ENCODE peak calls at places on chromosomes 5 and 9, in six cellular contexts. One of them, this sample, is unnamed.

GRCh38 chr5:18243846-18244245 is 609.6 kb downstream of the TAF11L14 start:
- DNase-seq in heart right ventricle: no peak
- DNase-seq in GM23338: no peak
- DNase-seq in tibial nerve: no peak
- DNase-seq in A549: no peak
- DNase-seq in kidney: no peak
- DNase-seq in this sample: no peak

GRCh38 chr9:117665601-117666377 is 38.4 kb upstream of the TLR4 start:
- DNase-seq in heart right ventricle: no peak
- DNase-seq in GM23338: no peak
- DNase-seq in tibial nerve: no peak
- DNase-seq in A549: no peak
- DNase-seq in kidney: no peak
- DNase-seq in this sample: no peak

GRCh38 chr5:119578937-119579336 is 50.4 kb upstream of the FAM170A start:
- DNase-seq in heart right ventricle: no peak
- DNase-seq in GM23338: peak; percentile 92
- DNase-seq in tibial nerve: no peak
- DNase-seq in A549: peak; percentile 14
- DNase-seq in kidney: no peak
- DNase-seq in this sample: no peak

GRCh38 chr9:89204811-89205210 is 26.2 kb upstream of the SHC3 start:
- DNase-seq in heart right ventricle: no peak
- DNase-seq in GM23338: no peak
- DNase-seq in tibial nerve: no peak
- DNase-seq in A549: no peak
- DNase-seq in kidney: no peak
- DNase-seq in this sample: no peak

GRCh38 chr5:32707394-32707997 is 3.6 kb upstream of the NPR3 start:
- DNase-seq in heart right ventricle: no peak
- DNase-seq in GM23338: peak; percentile 74
- DNase-seq in tibial nerve: no peak
- DNase-seq in A549: peak; percentile 52
- DNase-seq in kidney: no peak
- DNase-seq in this sample: no peak

GRCh38 chr5:137531266-137531665 is 32.1 kb upstream of the SPOCK1 start:
- DNase-seq in heart right ventricle: no peak
- DNase-seq in GM23338: no peak
- DNase-seq in tibial nerve: no peak
- DNase-seq in A549: no peak
- DNase-seq in kidney: no peak
- DNase-seq in this sample: no peak

GRCh38 chr9:87464110-87464991 is 33.3 kb upstream of the DAPK1 start:
- DNase-seq in heart right ventricle: no peak
- DNase-seq in GM23338: no peak
- DNase-seq in tibial nerve: peak; percentile 15
- DNase-seq in A549: no peak
- DNase-seq in kidney: no peak
- DNase-seq in this sample: no peak

GRCh38 chr5:52603742-52604141 is 184.0 kb upstream of the ITGA1 start:
- DNase-seq in heart right ventricle: no peak
- DNase-seq in GM23338: no peak
- DNase-seq in tibial nerve: no peak
- DNase-seq in A549: no peak
- DNase-seq in kidney: no peak
- DNase-seq in this sample: no peak

GRCh38 chr5:152332696-152333095 is 72.4 kb downstream of the NMUR2 start:
- DNase-seq in heart right ventricle: no peak
- DNase-seq in GM23338: no peak
- DNase-seq in tibial nerve: no peak
- DNase-seq in A549: no peak
- DNase-seq in kidney: no peak
- DNase-seq in this sample: no peak

GRCh38 chr9:110179734-110180133 is 28.2 kb downstream of the C9orf152 start:
- DNase-seq in heart right ventricle: no peak
- DNase-seq in GM23338: no peak
- DNase-seq in tibial nerve: no peak
- DNase-seq in A549: peak; percentile 11
- DNase-seq in kidney: no peak
- DNase-seq in this sample: no peak

GRCh38 chr5:117095322-117095721 is 520.7 kb upstream of the SEMA6A start:
- DNase-seq in heart right ventricle: no peak
- DNase-seq in GM23338: no peak
- DNase-seq in tibial nerve: no peak
- DNase-seq in A549: no peak
- DNase-seq in kidney: no peak
- DNase-seq in this sample: no peak

GRCh38 chr9:35859310-35859994 is 10.7 kb downstream of the OR13J1 start:
- DNase-seq in heart right ventricle: no peak
- DNase-seq in GM23338: no peak
- DNase-seq in tibial nerve: no peak
- DNase-seq in A549: peak; percentile 29
- DNase-seq in kidney: no peak
- DNase-seq in this sample: no peak

GRCh38 chr5:142128675-142129208 is 20.2 kb downstream of the NDFIP1 start:
- DNase-seq in heart right ventricle: no peak
- DNase-seq in GM23338: no peak
- DNase-seq in tibial nerve: no peak
- DNase-seq in A549: no peak
- DNase-seq in kidney: no peak
- DNase-seq in this sample: no peak

GRCh38 chr9:88534456-88535225 is at the start of gene NXNL2:
- DNase-seq in heart right ventricle: peak; percentile 59
- DNase-seq in GM23338: peak; percentile 91
- DNase-seq in tibial nerve: peak; percentile 75
- DNase-seq in A549: peak; percentile 74
- DNase-seq in kidney: peak; percentile 95
- DNase-seq in this sample: no peak

GRCh38 chr5:175460126-175460525 is 16.1 kb upstream of the DRD1 start:
- DNase-seq in heart right ventricle: no peak
- DNase-seq in GM23338: peak; percentile 65
- DNase-seq in tibial nerve: no peak
- DNase-seq in A549: no peak
- DNase-seq in kidney: no peak
- DNase-seq in this sample: no peak

GRCh38 chr5:96743065-96743768 is 64.5 kb downstream of the ERAP1 start:
- DNase-seq in heart right ventricle: peak; percentile 52
- DNase-seq in GM23338: peak; percentile 10
- DNase-seq in tibial nerve: no peak
- DNase-seq in A549: no peak
- DNase-seq in kidney: no peak
- DNase-seq in this sample: no peak

GRCh38 chr9:8188720-8189407 is 389.3 kb upstream of the DMAC1 start:
- DNase-seq in heart right ventricle: no peak
- DNase-seq in GM23338: no peak
- DNase-seq in tibial nerve: no peak
- DNase-seq in A549: no peak
- DNase-seq in kidney: no peak
- DNase-seq in this sample: no peak

GRCh38 chr5:12217039-12217438 is 312.8 kb upstream of the CTNND2 start:
- DNase-seq in heart right ventricle: no peak
- DNase-seq in GM23338: peak; percentile 82
- DNase-seq in tibial nerve: no peak
- DNase-seq in A549: no peak
- DNase-seq in kidney: no peak
- DNase-seq in this sample: no peak

GRCh38 chr9:82797539-82797938 is 265.4 kb downstream of the RASEF start:
- DNase-seq in heart right ventricle: peak; percentile 44
- DNase-seq in GM23338: no peak
- DNase-seq in tibial nerve: no peak
- DNase-seq in A549: no peak
- DNase-seq in kidney: peak; percentile 66
- DNase-seq in this sample: no peak

GRCh38 chr5:149284501-149284900 is 12.8 kb downstream of the AFAP1L1 start:
- DNase-seq in heart right ventricle: no peak
- DNase-seq in GM23338: no peak
- DNase-seq in tibial nerve: peak; percentile 88
- DNase-seq in A549: no peak
- DNase-seq in kidney: no peak
- DNase-seq in this sample: no peak

DNA sequence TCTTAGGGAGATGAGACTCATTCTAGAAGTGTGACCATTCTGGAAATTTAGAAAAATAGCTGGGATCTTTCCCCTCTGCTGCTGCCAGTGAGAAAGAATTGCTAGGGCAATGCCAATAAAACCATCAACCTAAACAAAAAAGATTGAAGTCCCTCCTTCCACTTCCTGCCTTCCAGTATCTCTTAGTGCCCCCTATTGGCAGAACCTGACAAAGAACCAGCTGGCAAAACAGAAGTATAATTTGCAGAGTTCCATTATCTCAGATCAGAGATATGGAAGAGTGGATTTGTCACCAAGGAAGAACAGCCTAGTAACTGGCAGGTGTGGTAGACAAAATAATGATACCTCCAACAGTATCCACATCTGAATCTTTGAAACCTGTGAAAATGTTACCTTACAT is 13.8 kb upstream of the PLCXD3 start:
- DNase-seq in heart right ventricle: no peak
- DNase-seq in GM23338: peak; percentile 83
- DNase-seq in tibial nerve: no peak
- DNase-seq in A549: no peak
- DNase-seq in kidney: no peak
- DNase-seq in this sample: no peak
- TF ChIP-seq CTCF in heart right ventricle: no peak
- TF ChIP-seq CTCF in GM23338: peak; percentile 78
- TF ChIP-seq CTCF in tibial nerve: no peak
- TF ChIP-seq CTCF in A549: peak; percentile 26
- TF ChIP-seq CTCF in kidney: peak; percentile 24
- TF ChIP-seq CTCF in this sample: no peak

GRCh38 chr5:127281609-127282008 is 9.0 kb upstream of the MEGF10 start:
- DNase-seq in heart right ventricle: no peak
- DNase-seq in GM23338: no peak
- DNase-seq in tibial nerve: no peak
- DNase-seq in A549: no peak
- DNase-seq in kidney: no peak
- DNase-seq in this sample: no peak
- H3K4me3 ChIP-seq in heart right ventricle: no peak overlapping the region
- H3K4me3 ChIP-seq in GM23338: no peak overlapping the region
- H3K4me3 ChIP-seq in tibial nerve: no peak overlapping the region
- H3K4me3 ChIP-seq in A549: no peak overlapping the region
- H3K4me3 ChIP-seq in kidney: no peak overlapping the region
- H3K4me3 ChIP-seq in this sample: no peak overlapping the region

GRCh38 chr5:178231736-178232123 is 872 bp downstream of the PHYKPL start:
- DNase-seq in heart right ventricle: no peak
- DNase-seq in GM23338: no peak
- DNase-seq in tibial nerve: no peak
- DNase-seq in A549: no peak
- DNase-seq in kidney: no peak
- DNase-seq in this sample: no peak

GRCh38 chr5:178234121-178234752 is 1.6 kb upstream of the PHYKPL start:
- DNase-seq in heart right ventricle: no peak
- DNase-seq in GM23338: no peak
- DNase-seq in tibial nerve: no peak
- DNase-seq in A549: no peak
- DNase-seq in kidney: peak; percentile 37
- DNase-seq in this sample: no peak

GRCh38 chr5:178230879-178231735 is 1.5 kb downstream of the PHYKPL start:
- DNase-seq in heart right ventricle: peak; percentile 51
- DNase-seq in GM23338: no peak
- DNase-seq in tibial nerve: peak; percentile 33
- DNase-seq in A549: no peak
- DNase-seq in kidney: peak; percentile 66
- DNase-seq in this sample: no peak

GRCh38 chr5:178232124-178232919 is at the start of gene PHYKPL:
- DNase-seq in heart right ventricle: peak; percentile 59
- DNase-seq in GM23338: peak; percentile 85
- DNase-seq in tibial nerve: peak; percentile 41
- DNase-seq in A549: peak; percentile 64
- DNase-seq in kidney: peak; percentile 93
- DNase-seq in this sample: no peak

GRCh38 chr5:178232920-178233429 is 373 bp upstream of the PHYKPL start:
- DNase-seq in heart right ventricle: no peak
- DNase-seq in GM23338: no peak
- DNase-seq in tibial nerve: no peak
- DNase-seq in A549: no peak
- DNase-seq in kidney: peak; percentile 40
- DNase-seq in this sample: no peak
- H3K4me1 ChIP-seq in heart right ventricle: peaks cover 68% of the 10 kb centered on the region
- H3K4me1 ChIP-seq in GM23338: peaks cover 9% of the 10 kb centered on the region
- H3K4me1 ChIP-seq in tibial nerve: no peaks in the 10 kb centered on the region
- H3K4me1 ChIP-seq in A549: peaks cover 18% of the 10 kb centered on the region
- H3K4me1 ChIP-seq in kidney: peaks cover 18% of the 10 kb centered on the region
- H3K4me1 ChIP-seq in this sample: peaks cover 32% of the 10 kb centered on the region

DNA sequence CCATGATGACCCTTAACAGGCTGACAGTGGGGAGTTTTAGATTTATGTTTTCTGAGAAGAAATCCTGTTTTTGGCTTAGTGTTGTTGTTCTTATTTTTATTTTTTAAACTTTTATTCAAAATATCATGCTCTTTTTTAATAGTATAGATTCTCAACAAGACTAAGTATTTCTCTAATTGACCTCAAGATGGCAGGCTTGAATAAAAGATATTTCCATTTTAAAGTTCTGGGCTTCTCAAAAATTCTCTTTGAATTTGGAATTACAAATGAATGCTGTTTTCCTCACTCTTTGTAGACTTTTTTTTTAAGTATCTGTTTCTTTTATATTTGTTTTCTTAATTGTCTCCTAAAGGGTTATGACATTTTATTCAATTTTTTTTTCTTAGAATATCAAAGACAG is 50.0 kb upstream of the SH3GL2 start:
- DNase-seq in heart right ventricle: no peak
- DNase-seq in GM23338: peak; percentile 53
- DNase-seq in tibial nerve: no peak
- DNase-seq in A549: no peak
- DNase-seq in kidney: no peak
- DNase-seq in this sample: no peak
- TF ChIP-seq CTCF in heart right ventricle: no peak
- TF ChIP-seq CTCF in GM23338: no peak
- TF ChIP-seq CTCF in tibial nerve: no peak
- TF ChIP-seq CTCF in A549: peak; percentile 48
- TF ChIP-seq CTCF in kidney: peak; percentile 19
- TF ChIP-seq CTCF in this sample: no peak

GRCh38 chr5:7850241-7850532 is 746 bp downstream of the CFAP90 start:
- DNase-seq in heart right ventricle: peak; percentile 5
- DNase-seq in GM23338: no peak
- DNase-seq in tibial nerve: no peak
- DNase-seq in A549: no peak
- DNase-seq in kidney: peak; percentile 84
- DNase-seq in this sample: no peak
- H3K4me3 ChIP-seq in heart right ventricle: peak overlapping the region; percentile 4
- H3K4me3 ChIP-seq in GM23338: peak overlapping the region; percentile 76
- H3K4me3 ChIP-seq in tibial nerve: peak overlapping the region; percentile 53
- H3K4me3 ChIP-seq in A549: peak overlapping the region; percentile 64
- H3K4me3 ChIP-seq in kidney: peak overlapping the region; percentile 55
- H3K4me3 ChIP-seq in this sample: no peak overlapping the region

GRCh38 chr5:130896636-130897035 is 268.4 kb downstream of the HINT1 start:
- DNase-seq in heart right ventricle: no peak
- DNase-seq in GM23338: no peak
- DNase-seq in tibial nerve: no peak
- DNase-seq in A549: no peak
- DNase-seq in kidney: no peak
- DNase-seq in this sample: no peak

GRCh38 chr5:130890610-130891009 is 274.4 kb downstream of the HINT1 start:
- DNase-seq in heart right ventricle: no peak
- DNase-seq in GM23338: no peak
- DNase-seq in tibial nerve: no peak
- DNase-seq in A549: no peak
- DNase-seq in kidney: no peak
- DNase-seq in this sample: no peak

GRCh38 chr5:130893003-130893402 is 272.1 kb downstream of the HINT1 start:
- DNase-seq in heart right ventricle: no peak
- DNase-seq in GM23338: no peak
- DNase-seq in tibial nerve: no peak
- DNase-seq in A549: no peak
- DNase-seq in kidney: no peak
- DNase-seq in this sample: no peak
- H3K4me1 ChIP-seq in heart right ventricle: no peaks in the 10 kb centered on the region
- H3K4me1 ChIP-seq in GM23338: no peaks in the 10 kb centered on the region
- H3K4me1 ChIP-seq in tibial nerve: no peaks in the 10 kb centered on the region
- H3K4me1 ChIP-seq in A549: peaks cover 6% of the 10 kb centered on the region
- H3K4me1 ChIP-seq in kidney: no peaks in the 10 kb centered on the region
- H3K4me1 ChIP-seq in this sample: no peaks in the 10 kb centered on the region